ENCODE peak calls at places on chromosomes 1 and 21, in seven cellular contexts. J is mesendoderm; G is non-pigmented ciliary epithelial cell; W is A549; M is stimulated activated CD4-positive, alpha-beta T cell treated with anti-CD3 and anti-CD28 coated beads, Interleukin-4, amount 100 ng/mL, for 24 hours; P is neural progenitor cell; T is NT2/D1. R is an unnamed sample.

GRCh38 chr1:8482844-8483436 is 165.0 kb downstream of the SLC45A1 start:
- DNase-seq in T (no peak), M (no peak), J (no peak), W (peak; percentile 44), P (no peak), G (no peak), R (no peak)

GRCh38 chr1:56424744-56425493 is 154.4 kb downstream of the PLPP3 start:
- DNase-seq in G (peak; percentile 20), T (peak; percentile 25), M (no peak), J (peak; percentile 27), P (peak; percentile 88), W (peak; percentile 29), R (no peak)

GRCh38 chr21:45387506-45387905 is 17.5 kb upstream of the COL18A1 start:
- DNase-seq in J (no peak), T (no peak), M (no peak), G (no peak), P (no peak), W (no peak), R (no peak)

GRCh38 chr1:104795931-104796330 is 1046.2 kb downstream of the AMY1C start:
- DNase-seq in J (no peak), G (no peak), W (no peak), P (no peak), M (no peak), T (no peak), R (no peak)

GRCh38 chr1:243249214-243249613 is 5.9 kb downstream of the CEP170 start:
- DNase-seq in W (no peak), G (no peak), J (no peak), T (no peak), P (no peak), M (no peak), R (no peak)

GRCh38 chr1:242813490-242814091 is 289.1 kb upstream of the PLD5 start:
- DNase-seq in G (no peak), T (no peak), P (no peak), M (no peak), W (no peak), J (no peak), R (no peak)

GRCh38 chr1:195915826-195916225 is 692.4 kb downstream of the KCNT2 start:
- DNase-seq in J (no peak), G (no peak), M (no peak), P (no peak), T (no peak), W (no peak), R (no peak)

GRCh38 chr21:44531606-44532128 is 8.3 kb downstream of the KRTAP10-1 start:
- DNase-seq in J (no peak), W (no peak), M (no peak), G (no peak), T (no peak), P (no peak), R (no peak)

GRCh38 chr1:171780583-171781166 is 785 bp upstream of the METTL13 start:
- DNase-seq in G (no peak), T (no peak), M (no peak), P (no peak), J (no peak), W (no peak), R (no peak)

GRCh38 chr1:192159034-192159433 is 772 bp downstream of the RGS18 start:
- DNase-seq in W (no peak), G (no peak), M (no peak), T (no peak), J (no peak), P (no peak), R (no peak)

GRCh38 chr1:34681481-34682451 is 73.1 kb upstream of the GJB5 start:
- DNase-seq in M (peak; percentile 47), P (peak; percentile 62), W (peak; percentile 35), J (peak; percentile 86), G (no peak), T (peak; percentile 85), R (no peak)

GRCh38 chr1:233613252-233614172 is at the start of gene KCNK1:
- DNase-seq in M (no peak), P (peak; percentile 79), J (peak; percentile 88), W (peak; percentile 80), G (peak; percentile 71), T (peak; percentile 65), R (no peak)

GRCh38 chr21:45866473-45867010 is 115.0 kb upstream of the COL6A1 start:
- DNase-seq in P (no peak), W (no peak), G (no peak), J (no peak), T (no peak), M (no peak), R (no peak)

GRCh38 chr1:159996653-159997052 is 35.1 kb downstream of the PIGM start:
- DNase-seq in T (no peak), W (peak; percentile 57), M (no peak), J (peak; percentile 61), G (peak; percentile 44), P (no peak), R (no peak)

GRCh38 chr1:185401019-185401418 is 84.0 kb upstream of the IVNS1ABP start:
- DNase-seq in J (peak; percentile 98), G (peak; percentile 83), P (peak; percentile 79), M (no peak), W (peak; percentile 56), T (peak; percentile 91), R (no peak)

GRCh38 chr1:246789454-246790339 is 65.5 kb downstream of the SCCPDH start:
- DNase-seq in P (no peak), W (no peak), G (no peak), J (no peak), M (no peak), T (no peak), R (no peak)

GRCh38 chr1:118650084-118650807 is 337.9 kb downstream of the TBX15 start:
- DNase-seq in T (no peak), G (no peak), P (no peak), W (no peak), J (no peak), M (no peak), R (no peak)